ENCODE peak calls at places on chromosomes 16 and 17, in seven cellular contexts. One of them, this sample, is unnamed.

GRCh38 chr17:4504188-4504587 is 5.5 kb downstream of the SPNS2 start:
- DNase-seq in spleen: peak
- DNase-seq in GM19239: no peak
- DNase-seq in amygdala: no peak
- DNase-seq in Karpas-422: no peak
- DNase-seq in fibroblast of mammary gland: no peak
- DNase-seq in CD8-positive, alpha-beta memory T cell: no peak
- DNase-seq in this sample: no peak

GRCh38 chr16:35631261-35631945 is 2172.0 kb downstream of the TP53TG3F start:
- DNase-seq in GM19239: no peak
- DNase-seq in fibroblast of mammary gland: no peak
- DNase-seq in CD8-positive, alpha-beta memory T cell: no peak
- DNase-seq in amygdala: no peak
- DNase-seq in Karpas-422: no peak
- DNase-seq in spleen: no peak
- DNase-seq in this sample: no peak

GRCh38 chr16:90031931-90032663 is 12.8 kb upstream of the DBNDD1 start:
- DNase-seq in GM19239: no peak
- DNase-seq in Karpas-422: no peak
- DNase-seq in fibroblast of mammary gland: peak
- DNase-seq in spleen: no peak
- DNase-seq in amygdala: no peak
- DNase-seq in CD8-positive, alpha-beta memory T cell: no peak
- DNase-seq in this sample: peak

GRCh38 chr16:85235988-85236831 is 123.9 kb upstream of the CIBAR2 start:
- DNase-seq in spleen: no peak
- DNase-seq in amygdala: no peak
- DNase-seq in Karpas-422: no peak
- DNase-seq in fibroblast of mammary gland: peak
- DNase-seq in CD8-positive, alpha-beta memory T cell: no peak
- DNase-seq in GM19239: peak
- DNase-seq in this sample: no peak

GRCh38 chr17:76384222-76384986 is at the start of gene SPHK1:
- DNase-seq in fibroblast of mammary gland: peak
- DNase-seq in GM19239: peak
- DNase-seq in Karpas-422: peak
- DNase-seq in spleen: peak
- DNase-seq in CD8-positive, alpha-beta memory T cell: peak
- DNase-seq in amygdala: no peak
- DNase-seq in this sample: peak

GRCh38 chr17:37194208-37194607 is 181.6 kb upstream of the C17orf78 start:
- DNase-seq in spleen: no peak
- DNase-seq in fibroblast of mammary gland: no peak
- DNase-seq in GM19239: no peak
- DNase-seq in CD8-positive, alpha-beta memory T cell: no peak
- DNase-seq in Karpas-422: no peak
- DNase-seq in amygdala: no peak
- DNase-seq in this sample: no peak

GRCh38 chr17:7060165-7060890 is 16.4 kb upstream of the SLC16A11 start:
- DNase-seq in GM19239: no peak
- DNase-seq in spleen: no peak
- DNase-seq in Karpas-422: no peak
- DNase-seq in CD8-positive, alpha-beta memory T cell: no peak
- DNase-seq in amygdala: no peak
- DNase-seq in fibroblast of mammary gland: peak
- DNase-seq in this sample: peak

GRCh38 chr17:73494096-73494954 is 149.9 kb downstream of the SDK2 start:
- DNase-seq in fibroblast of mammary gland: no peak
- DNase-seq in Karpas-422: no peak
- DNase-seq in spleen: peak
- DNase-seq in amygdala: no peak
- DNase-seq in GM19239: no peak
- DNase-seq in CD8-positive, alpha-beta memory T cell: no peak
- DNase-seq in this sample: no peak

GRCh38 chr17:50918933-50919296 is 52.8 kb upstream of the TOB1 start:
- DNase-seq in CD8-positive, alpha-beta memory T cell: peak
- DNase-seq in Karpas-422: no peak
- DNase-seq in amygdala: no peak
- DNase-seq in GM19239: no peak
- DNase-seq in fibroblast of mammary gland: peak
- DNase-seq in spleen: no peak
- DNase-seq in this sample: no peak

GRCh38 chr16:68289621-68290329 is 21.0 kb downstream of the SLC7A6OS start:
- DNase-seq in fibroblast of mammary gland: no peak
- DNase-seq in CD8-positive, alpha-beta memory T cell: peak
- DNase-seq in amygdala: no peak
- DNase-seq in GM19239: no peak
- DNase-seq in spleen: peak
- DNase-seq in Karpas-422: peak
- DNase-seq in this sample: peak

GRCh38 chr17:9862949-9863348 is 37.2 kb downstream of the GLP2R start:
- DNase-seq in Karpas-422: no peak
- DNase-seq in fibroblast of mammary gland: no peak
- DNase-seq in GM19239: no peak
- DNase-seq in CD8-positive, alpha-beta memory T cell: no peak
- DNase-seq in spleen: no peak
- DNase-seq in amygdala: no peak
- DNase-seq in this sample: no peak

GRCh38 chr16:588639-588888 is 1.3 kb upstream of the RAB40C start:
- DNase-seq in fibroblast of mammary gland: peak
- DNase-seq in amygdala: no peak
- DNase-seq in GM19239: no peak
- DNase-seq in Karpas-422: peak
- DNase-seq in spleen: peak
- DNase-seq in CD8-positive, alpha-beta memory T cell: no peak
- DNase-seq in this sample: peak

GRCh38 chr16:66167564-66168291 is 198.8 kb upstream of the CDH5 start:
- DNase-seq in amygdala: no peak
- DNase-seq in spleen: no peak
- DNase-seq in fibroblast of mammary gland: peak
- DNase-seq in CD8-positive, alpha-beta memory T cell: no peak
- DNase-seq in Karpas-422: no peak
- DNase-seq in GM19239: no peak
- DNase-seq in this sample: peak

GRCh38 chr17:63945851-63946439 is 13.8 kb upstream of the CD79B start:
- DNase-seq in GM19239: peak
- DNase-seq in fibroblast of mammary gland: no peak
- DNase-seq in amygdala: no peak
- DNase-seq in CD8-positive, alpha-beta memory T cell: no peak
- DNase-seq in spleen: peak
- DNase-seq in Karpas-422: peak
- DNase-seq in this sample: no peak

This sample was measured in fibroblast of pulmonary artery.